ENCODE peak calls at places on chromosome 7, in seven cellular contexts. O, G, Y, S, P, Z and N are unnamed samples.

GRCh38 chr7:111753968-111754367 is 191.7 kb upstream of the IMMP2L start:
- DNase-seq in O (no peak), G (no peak), Y (no peak), S (peak), P (no peak), Z (no peak), N (no peak)

GRCh38 chr7:100778061-100778621 is 44.7 kb downstream of the ZAN start:
- DNase-seq in O (no peak), G (no peak), Y (no peak), S (no peak), P (no peak), Z (no peak), N (no peak)

GRCh38 chr7:32206987-32207386 is 136.8 kb upstream of the PDE1C start:
- DNase-seq in O (no peak), G (no peak), Y (peak), S (peak), P (no peak), Z (no peak), N (peak)

GRCh38 chr7:114825423-114825951 is 96.4 kb upstream of the MDFIC start:
- DNase-seq in O (no peak), G (no peak), Y (no peak), S (no peak), P (peak), Z (no peak), N (no peak)

GRCh38 chr7:141323826-141324225 is 227.4 kb upstream of the AGK start:
- DNase-seq in O (no peak), G (no peak), Y (no peak), S (no peak), P (no peak), Z (no peak), N (no peak)

GRCh38 chr7:75536491-75536890 is 44.4 kb downstream of the SPDYE5 start:
- DNase-seq in O (no peak), G (no peak), Y (no peak), S (no peak), P (no peak), Z (no peak), N (no peak)

GRCh38 chr7:114972567-114972966 is 50.7 kb downstream of the MDFIC start:
- DNase-seq in O (no peak), G (no peak), Y (no peak), S (no peak), P (no peak), Z (no peak), N (no peak)

GRCh38 chr7:117127585-117128168 is 174.4 kb downstream of the ST7 start:
- DNase-seq in O (peak), G (peak), Y (no peak), S (peak), P (peak), Z (peak), N (peak)

GRCh38 chr7:44375236-44375699 is 49.9 kb upstream of the CAMK2B start:
- DNase-seq in O (no peak), G (no peak), Y (no peak), S (no peak), P (no peak), Z (no peak), N (no peak)
- TF ChIP-seq CTCF in O (no peak), G (no peak), Y (peak), S (peak), P (peak), Z (peak), N (no peak)

DNA sequence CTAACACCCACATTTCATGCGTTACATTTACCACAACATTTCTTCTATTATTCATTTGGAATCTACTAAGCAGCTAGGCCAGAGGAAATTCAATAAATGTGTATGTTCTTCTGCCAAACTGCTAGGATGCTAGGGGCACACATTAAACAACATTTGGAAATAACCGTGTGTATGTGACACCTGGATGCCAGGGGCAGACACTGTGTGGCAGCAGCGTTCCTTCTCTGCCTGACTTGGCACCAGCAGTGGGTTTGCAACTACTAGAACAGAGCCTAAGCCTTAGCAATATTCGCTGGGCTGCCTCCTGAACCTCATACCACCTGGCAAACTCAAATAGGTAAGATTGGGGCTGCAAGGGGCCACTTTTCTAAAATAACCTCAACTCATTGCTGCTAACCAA is 182.1 kb downstream of the CHCHD3 start:
- DNase-seq in O (no peak), G (no peak), Y (no peak), S (no peak), P (no peak), Z (no peak), N (no peak)
- TF ChIP-seq CTCF in O (no peak), G (no peak), Y (no peak), S (peak), P (no peak), Z (no peak), N (no peak)

GRCh38 chr7:96224682-96225081 is 97.2 kb downstream of the SLC25A13 start:
- DNase-seq in O (no peak), G (no peak), Y (no peak), S (peak), P (no peak), Z (no peak), N (peak)
- TF ChIP-seq CTCF in O (no peak), G (no peak), Y (no peak), S (peak), P (no peak), Z (no peak), N (peak)

GRCh38 chr7:96977445-96977844 is 27.9 kb upstream of the DLX6 start:
- DNase-seq in O (no peak), G (no peak), Y (no peak), S (no peak), P (no peak), Z (no peak), N (no peak)
- TF ChIP-seq CTCF in O (no peak), G (no peak), Y (no peak), S (no peak), P (no peak), Z (no peak), N (no peak)

GRCh38 chr7:44935016-44935415 is 43.8 kb downstream of the MYO1G start:
- DNase-seq in O (no peak), G (no peak), Y (no peak), S (no peak), P (no peak), Z (no peak), N (no peak)

GRCh38 chr7:44936322-44936721 is 42.5 kb downstream of the MYO1G start:
- DNase-seq in O (no peak), G (no peak), Y (no peak), S (no peak), P (peak), Z (no peak), N (no peak)

GRCh38 chr7:44937426-44937825 is 41.4 kb downstream of the MYO1G start:
- DNase-seq in O (no peak), G (no peak), Y (no peak), S (no peak), P (no peak), Z (no peak), N (no peak)

GRCh38 chr7:44930921-44931320 is 45.6 kb upstream of the PURB start:
- DNase-seq in O (no peak), G (no peak), Y (no peak), S (no peak), P (no peak), Z (no peak), N (no peak)

GRCh38 chr7:44935583-44935982 is 43.2 kb downstream of the MYO1G start:
- DNase-seq in O (no peak), G (no peak), Y (no peak), S (no peak), P (no peak), Z (no peak), N (no peak)
- TF ChIP-seq CTCF in O (no peak), G (no peak), Y (no peak), S (no peak), P (no peak), Z (no peak), N (no peak)